ENCODE peak calls at places on chromosomes 13 and 19, in seven cellular contexts. B is AG08396; Y is Calu3; E is ovary; S is activated CD4-positive, CD25-positive, alpha-beta regulatory T cell treated with anti-CD3 and anti-CD28 coated beads, Interleukin-2, amount 50 U/mL, for 16 hours; K is AG04450; R is mucosa of descending colon. M is an unnamed sample.

GRCh38 chr13:36888645-36889044 is 31.4 kb downstream of the SMAD9 start:
- DNase-seq in B (no peak), Y (no peak), E (no peak), S (no peak), K (no peak), R (no peak), M (no peak)

GRCh38 chr13:96707146-96707545 is 287.1 kb downstream of the OXGR1 start:
- DNase-seq in B (no peak), Y (no peak), E (no peak), S (no peak), K (no peak), R (no peak), M (no peak)

GRCh38 chr13:98576963-98577822 is at the start of gene STK24:
- DNase-seq in B (peak), Y (peak), E (peak), S (no peak), K (peak), R (peak), M (peak)

GRCh38 chr19:29884466-29884865 is 57.6 kb upstream of the URI1 start:
- DNase-seq in B (no peak), Y (no peak), E (peak), S (no peak), K (no peak), R (no peak), M (no peak)

GRCh38 chr13:36872621-36873020 is 47.4 kb downstream of the SMAD9 start:
- DNase-seq in B (no peak), Y (no peak), E (no peak), S (no peak), K (no peak), R (peak), M (no peak)

GRCh38 chr13:48571121-48571901 is 38.4 kb upstream of the RCBTB2 start:
- DNase-seq in B (peak), Y (no peak), E (peak), S (no peak), K (peak), R (no peak), M (peak)

GRCh38 chr13:106533101-106533939 is 2.1 kb downstream of the EFNB2 start:
- DNase-seq in B (peak), Y (peak), E (peak), S (no peak), K (peak), R (peak), M (no peak)

GRCh38 chr13:79776538-79776937 is 295.6 kb downstream of the NDFIP2 start:
- DNase-seq in B (no peak), Y (no peak), E (no peak), S (no peak), K (no peak), R (no peak), M (no peak)

GRCh38 chr19:48400018-48400742 is 6.7 kb downstream of the GRIN2D start:
- DNase-seq in B (peak), Y (peak), E (peak), S (no peak), K (no peak), R (peak), M (no peak)

GRCh38 chr13:94090773-94091172 is 388.7 kb downstream of the DCT start:
- DNase-seq in B (no peak), Y (no peak), E (no peak), S (no peak), K (no peak), R (no peak), M (no peak)

GRCh38 chr13:86584301-86584700 is 785.1 kb upstream of the SLITRK6 start:
- DNase-seq in B (no peak), Y (no peak), E (no peak), S (no peak), K (no peak), R (no peak), M (no peak)

GRCh38 chr19:32580353-32580900 is 563 bp upstream of the PDCD5 start:
- DNase-seq in B (no peak), Y (no peak), E (no peak), S (no peak), K (no peak), R (no peak), M (no peak)

GRCh38 chr13:113667771-113668490 is 912 bp downstream of the GRK1 start:
- DNase-seq in B (no peak), Y (no peak), E (peak), S (no peak), K (no peak), R (peak), M (no peak)

GRCh38 chr19:37329686-37330085 is 41.2 kb upstream of the ZNF527 start:
- DNase-seq in B (no peak), Y (no peak), E (no peak), S (no peak), K (no peak), R (no peak), M (no peak)

GRCh38 chr19:37953125-37953524 is 46.1 kb downstream of the SIPA1L3 start:
- DNase-seq in B (no peak), Y (no peak), E (no peak), S (no peak), K (no peak), R (no peak), M (no peak)

GRCh38 chr13:110137677-110138008 is 169.3 kb downstream of the COL4A1 start:
- DNase-seq in B (no peak), Y (peak), E (no peak), S (no peak), K (no peak), R (no peak), M (no peak)

GRCh38 chr19:2274937-2275535 is 6.9 kb downstream of the PEAK3 start:
- DNase-seq in B (peak), Y (peak), E (peak), S (no peak), K (no peak), R (peak), M (peak)

GRCh38 chr13:99871249-99871898 is 100.2 kb downstream of the ZIC5 start:
- DNase-seq in B (no peak), Y (no peak), E (no peak), S (no peak), K (no peak), R (no peak), M (no peak)

GRCh38 chr13:110012102-110012739 is 225.8 kb upstream of the IRS2 start:
- DNase-seq in B (peak), Y (peak), E (no peak), S (no peak), K (peak), R (no peak), M (peak)

M was measured in GM04503.